ENCODE peak calls at places on chromosomes 2 and 18, in six cellular contexts. D is HCT116, J is sigmoid colon, R is breast epithelium, W is HepG2, F is GM12878. L is an unnamed sample.

GRCh38 chr18:67875057-67875456 is 358.5 kb upstream of the DSEL start:
- DNase-seq in R (no peak), J (no peak), F (no peak), W (no peak), D (no peak), L (no peak)

GRCh38 chr2:11320698-11321492 is 23.5 kb downstream of the ROCK2 start:
- DNase-seq in W (peak; percentile 35), F (no peak), J (no peak), D (peak; percentile 15), R (no peak), L (no peak)

GRCh38 chr2:171260471-171261424 is 100.1 kb upstream of the TLK1 start:
- DNase-seq in F (peak; percentile 55), R (no peak), D (no peak), J (no peak), W (peak; percentile 32), L (no peak)

GRCh38 chr2:101106453-101107181 is 44.6 kb downstream of the TBC1D8 start:
- DNase-seq in W (peak; percentile 94), J (no peak), R (no peak), D (no peak), F (no peak), L (no peak)

GRCh38 chr18:39796413-39796812 is 2158.6 kb upstream of the PIK3C3 start:
- DNase-seq in R (no peak), W (peak; percentile 16), F (no peak), D (no peak), J (no peak), L (no peak)

GRCh38 chr18:75158465-75159237 is 50.3 kb downstream of the PTGR3 start:
- DNase-seq in J (peak; percentile 57), F (no peak), D (no peak), W (no peak), R (no peak), L (no peak)

GRCh38 chr2:9738718-9739496 is 104.4 kb upstream of the TAF1B start:
- DNase-seq in J (no peak), F (no peak), R (no peak), W (no peak), D (no peak), L (no peak)

GRCh38 chr2:51013060-51013746 is 18.7 kb downstream of the NRXN1 start:
- DNase-seq in R (peak; percentile 67), D (peak; percentile 10), F (no peak), W (peak; percentile 28), J (no peak), L (peak; percentile 70)

GRCh38 chr2:67436221-67436620 is 39.1 kb downstream of the ETAA1 start:
- DNase-seq in J (no peak), W (no peak), R (no peak), D (no peak), F (no peak), L (no peak)

GRCh38 chr2:20488136-20488705 is 41.3 kb downstream of the RHOB start:
- DNase-seq in D (no peak), F (no peak), W (no peak), R (no peak), J (peak; percentile 60), L (peak; percentile 14)

GRCh38 chr2:65638438-65638837 is 206.0 kb upstream of the SPRED2 start:
- DNase-seq in W (peak; percentile 16), D (no peak), J (no peak), F (no peak), R (no peak), L (no peak)

GRCh38 chr2:172021955-172022354 is 22.2 kb downstream of the METAP1D start:
- DNase-seq in J (no peak), W (no peak), D (no peak), F (no peak), R (no peak), L (no peak)

GRCh38 chr18:6207119-6207518 is 207.6 kb downstream of the L3MBTL4 start:
- DNase-seq in W (no peak), F (no peak), J (no peak), D (no peak), R (no peak), L (no peak)

GRCh38 chr18:47931707-47932103 is 1.2 kb upstream of the SMAD2 start:
- DNase-seq in W (no peak), R (peak; percentile 28), F (no peak), D (no peak), J (no peak), L (peak; percentile 51)

GRCh38 chr2:128170776-128171175 is 79.8 kb downstream of the UGGT1 start:
- DNase-seq in J (no peak), D (no peak), W (no peak), R (no peak), F (no peak), L (no peak)

GRCh38 chr2:232744963-232745362 is 31.4 kb downstream of the KCNJ13 start:
- DNase-seq in J (no peak), W (no peak), R (no peak), F (no peak), D (no peak), L (no peak)
- TF ChIP-seq CTCF in J (no peak), W (no peak), R (no peak), F (no peak), D (no peak), L (no peak)

GRCh38 chr2:43399098-43399497 is 172.7 kb upstream of the ZFP36L2 start:
- DNase-seq in F (no peak), R (no peak), W (no peak), D (no peak), J (no peak), L (no peak)

GRCh38 chr2:43400508-43400907 is 174.1 kb upstream of the ZFP36L2 start:
- DNase-seq in R (no peak), D (no peak), W (no peak), J (no peak), F (no peak), L (no peak)

GRCh38 chr2:43397821-43398220 is 171.4 kb upstream of the ZFP36L2 start:
- DNase-seq in R (no peak), F (no peak), W (no peak), D (no peak), J (no peak), L (no peak)

GRCh38 chr2:43397411-43397810 is 171.0 kb upstream of the ZFP36L2 start:
- DNase-seq in J (no peak), D (no peak), W (no peak), F (no peak), R (no peak), L (no peak)

DNA sequence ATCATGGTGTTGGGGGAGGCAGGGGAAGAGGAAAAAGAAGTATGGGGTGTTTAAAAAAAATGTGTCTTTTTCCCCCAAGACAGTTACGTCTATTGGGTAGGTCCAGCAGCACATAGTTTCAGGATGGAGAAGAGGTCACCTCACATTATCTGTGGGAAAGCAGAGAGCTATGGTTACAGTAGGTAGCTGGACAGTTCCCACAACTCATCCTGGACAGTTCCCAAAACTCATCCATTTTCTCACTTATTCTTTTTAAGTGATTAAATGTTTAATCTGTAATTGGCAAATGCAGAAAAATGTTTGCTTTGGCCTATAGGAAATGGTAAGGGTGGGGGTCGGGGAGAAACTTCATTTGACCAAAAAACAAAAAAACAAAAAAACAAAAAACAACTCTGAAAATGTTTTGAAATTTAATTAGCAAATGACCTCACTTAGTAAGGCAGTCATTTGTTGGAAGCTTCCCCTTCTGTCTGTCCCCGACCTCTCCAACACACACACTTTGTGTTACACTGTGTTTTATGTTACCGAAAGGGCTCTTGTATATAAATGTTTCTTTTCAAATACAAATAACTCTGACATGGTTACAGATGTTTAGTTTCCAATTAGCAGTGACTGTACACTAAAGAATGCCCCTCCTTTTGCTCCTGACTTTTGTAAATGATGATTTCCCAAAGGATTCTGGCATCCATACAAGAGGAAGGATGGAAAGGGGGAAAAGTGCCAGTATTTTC is 173.3 kb upstream of the ZFP36L2 start:
- DNase-seq in J (peak; percentile 71), W (no peak), R (no peak), D (no peak), F (no peak), L (no peak)
- TF ChIP-seq POLR2AphosphoS5 in J (peak; percentile 96), W (no peak), R (no peak), D (no peak), F (no peak), L (peak; percentile 47)

GRCh38 chr2:173300458-173300857 is 54.2 kb upstream of the CDCA7 start:
- DNase-seq in F (no peak), D (no peak), R (no peak), J (no peak), W (peak; percentile 17), L (no peak)

GRCh38 chr2:173296235-173296634 is 58.4 kb upstream of the CDCA7 start:
- DNase-seq in D (no peak), F (no peak), R (no peak), W (no peak), J (no peak), L (no peak)

GRCh38 chr2:173298536-173299097 is 56.1 kb upstream of the CDCA7 start:
- DNase-seq in R (no peak), F (no peak), W (no peak), D (peak; percentile 33), J (no peak), L (no peak)

GRCh38 chr2:173305303-173305702 is 49.4 kb upstream of the CDCA7 start:
- DNase-seq in W (no peak), R (no peak), F (no peak), J (no peak), D (no peak), L (no peak)

GRCh38 chr2:173299764-173300163 is 54.9 kb upstream of the CDCA7 start:
- DNase-seq in W (no peak), R (no peak), D (no peak), F (no peak), J (no peak), L (no peak)
- TF ChIP-seq CTCF in W (peak; percentile 12), R (no peak), D (no peak), F (no peak), J (no peak), L (no peak)

GRCh38 chr2:237743561-237744269 is 54.9 kb upstream of the RBM44 start:
- DNase-seq in R (no peak), W (peak; percentile 97), D (no peak), F (no peak), J (no peak), L (no peak)
- TF ChIP-seq POLR2AphosphoS5 in R (no peak), W (no peak), D (no peak), F (no peak), J (no peak), L (no peak)

DNA sequence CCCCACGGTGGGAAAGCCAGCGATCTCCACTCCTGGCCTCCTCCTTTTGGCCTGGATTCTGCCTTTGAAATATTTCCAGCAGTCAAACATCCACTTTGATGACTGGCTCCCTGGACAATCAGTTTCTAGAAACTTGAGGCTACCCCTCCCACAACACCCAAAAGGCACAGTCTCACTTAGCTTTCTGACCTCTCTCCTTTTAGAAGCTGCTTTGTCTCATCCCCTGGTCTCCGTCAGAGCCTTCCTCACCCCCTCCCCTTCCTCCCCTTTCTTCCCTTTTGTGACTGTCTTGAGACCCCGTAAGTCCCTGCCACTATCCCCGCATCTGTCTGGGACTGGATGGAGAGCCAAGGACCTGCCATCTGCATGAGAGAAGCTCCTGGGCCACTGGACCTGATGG is 443.6 kb downstream of the EIPR1 start:
- DNase-seq in J (no peak), D (no peak), R (no peak), W (no peak), F (no peak), L (no peak)
- TF ChIP-seq CTCF in J (no peak), D (no peak), R (no peak), W (no peak), F (no peak), L (no peak)

L was measured in upper lobe of left lung.